ENCODE peak calls at places on chromosomes 5 and 9, in five cellular contexts. V, Z, U, B and I are unnamed samples.

GRCh38 chr9:107243757-107244156 is 39.3 kb upstream of the RAD23B start:
- DNase-seq in V (no peak), Z (no peak), U (peak), B (no peak), I (no peak)

GRCh38 chr5:135209495-135209837 is 175.4 kb upstream of the PITX1 start:
- DNase-seq in V (no peak), Z (no peak), U (no peak), B (no peak), I (no peak)

GRCh38 chr5:159906463-159906862 is 9.8 kb upstream of the ADRA1B start:
- DNase-seq in V (no peak), Z (no peak), U (no peak), B (no peak), I (no peak)

GRCh38 chr5:142816577-142816976 is 46.4 kb downstream of the ARHGAP26 start:
- DNase-seq in V (peak), Z (no peak), U (peak), B (no peak), I (no peak)

GRCh38 chr5:180644825-180645608 is 4.4 kb downstream of the FLT4 start:
- DNase-seq in V (peak), Z (no peak), U (no peak), B (no peak), I (no peak)

GRCh38 chr5:135488727-135489465 is 36.7 kb upstream of the TIFAB start:
- DNase-seq in V (no peak), Z (no peak), U (peak), B (peak), I (no peak)

GRCh38 chr5:132210944-132211343 is 16.7 kb downstream of the P4HA2 start:
- DNase-seq in V (peak), Z (no peak), U (no peak), B (no peak), I (no peak)

GRCh38 chr5:153432583-153432982 is 57.9 kb upstream of the GRIA1 start:
- DNase-seq in V (no peak), Z (no peak), U (no peak), B (no peak), I (no peak)

GRCh38 chr5:21802869-21803490 is 1050.2 kb downstream of the CDH12 start:
- DNase-seq in V (no peak), Z (peak), U (peak), B (no peak), I (no peak)

GRCh38 chr9:112233769-112234168 is 58.7 kb upstream of the SUSD1 start:
- DNase-seq in V (no peak), Z (no peak), U (peak), B (no peak), I (no peak)

GRCh38 chr9:86867658-86868313 is 79.5 kb downstream of the GAS1 start:
- DNase-seq in V (no peak), Z (no peak), U (no peak), B (no peak), I (no peak)

GRCh38 chr9:123500336-123500735 is 144.3 kb downstream of the CRB2 start:
- DNase-seq in V (no peak), Z (no peak), U (no peak), B (no peak), I (no peak)

GRCh38 chr5:78959767-78960166 is 25.3 kb downstream of the ARSB start:
- DNase-seq in V (no peak), Z (no peak), U (no peak), B (no peak), I (no peak)

GRCh38 chr9:35618854-35619799 is 914 bp upstream of the CD72 start:
- DNase-seq in V (no peak), Z (peak), U (no peak), B (no peak), I (no peak)

GRCh38 chr5:133531634-133532033 is 80.7 kb downstream of the FSTL4 start:
- DNase-seq in V (no peak), Z (no peak), U (no peak), B (no peak), I (no peak)

GRCh38 chr5:133953568-133954145 is 14.8 kb downstream of the C5orf15 start:
- DNase-seq in V (no peak), Z (no peak), U (no peak), B (no peak), I (no peak)

GRCh38 chr9:115988701-115989100 is 164.9 kb upstream of the PAPPA start:
- DNase-seq in V (no peak), Z (no peak), U (no peak), B (no peak), I (no peak)